ENCODE peak calls at places on chromosomes 13 and 19, in eight cellular contexts. One of them, this sample, is unnamed.

GRCh38 chr19:16527971-16528521 is 14.2 kb downstream of the CHERP start:
- DNase-seq in AG10803: no peak
- DNase-seq in psoas muscle: no peak
- DNase-seq in AG04450: no peak
- DNase-seq in WERI-Rb-1: peak; percentile 55
- DNase-seq in A673: peak; percentile 42
- DNase-seq in choroid plexus epithelial cell: peak; percentile 40
- DNase-seq in tibial nerve: no peak
- DNase-seq in this sample: no peak

GRCh38 chr19:58566989-58567388 is 6.1 kb downstream of the MZF1 start:
- DNase-seq in AG10803: no peak
- DNase-seq in psoas muscle: no peak
- DNase-seq in AG04450: no peak
- DNase-seq in WERI-Rb-1: no peak
- DNase-seq in A673: no peak
- DNase-seq in choroid plexus epithelial cell: no peak
- DNase-seq in tibial nerve: peak; percentile 8
- DNase-seq in this sample: no peak

GRCh38 chr13:43132228-43132627 is 108.8 kb downstream of the DNAJC15 start:
- DNase-seq in AG10803: no peak
- DNase-seq in psoas muscle: no peak
- DNase-seq in AG04450: no peak
- DNase-seq in WERI-Rb-1: peak; percentile 32
- DNase-seq in A673: peak; percentile 34
- DNase-seq in choroid plexus epithelial cell: peak; percentile 78
- DNase-seq in tibial nerve: no peak
- DNase-seq in this sample: no peak

GRCh38 chr19:1624458-1624857 is 19.2 kb upstream of the UQCR11 start:
- DNase-seq in AG10803: peak; percentile 39
- DNase-seq in psoas muscle: peak; percentile 69
- DNase-seq in AG04450: no peak
- DNase-seq in WERI-Rb-1: peak; percentile 88
- DNase-seq in A673: peak; percentile 92
- DNase-seq in choroid plexus epithelial cell: peak; percentile 70
- DNase-seq in tibial nerve: no peak
- DNase-seq in this sample: no peak

GRCh38 chr19:49338691-49339363 is 3.6 kb downstream of the CD37 start:
- DNase-seq in AG10803: no peak
- DNase-seq in psoas muscle: peak; percentile 72
- DNase-seq in AG04450: no peak
- DNase-seq in WERI-Rb-1: peak; percentile 28
- DNase-seq in A673: peak; percentile 87
- DNase-seq in choroid plexus epithelial cell: peak; percentile 66
- DNase-seq in tibial nerve: peak; percentile 29
- DNase-seq in this sample: peak; percentile 93

GRCh38 chr19:7852851-7853759 is 21.1 kb downstream of the PRR36 start:
- DNase-seq in AG10803: peak; percentile 29
- DNase-seq in psoas muscle: peak; percentile 79
- DNase-seq in AG04450: no peak
- DNase-seq in WERI-Rb-1: peak; percentile 92
- DNase-seq in A673: peak; percentile 73
- DNase-seq in choroid plexus epithelial cell: peak; percentile 65
- DNase-seq in tibial nerve: no peak
- DNase-seq in this sample: peak; percentile 97

GRCh38 chr13:105530468-105530867 is 1005.0 kb downstream of the EFNB2 start:
- DNase-seq in AG10803: no peak
- DNase-seq in psoas muscle: no peak
- DNase-seq in AG04450: no peak
- DNase-seq in WERI-Rb-1: no peak
- DNase-seq in A673: no peak
- DNase-seq in choroid plexus epithelial cell: no peak
- DNase-seq in tibial nerve: no peak
- DNase-seq in this sample: no peak

GRCh38 chr13:32905864-32906180 is 110.4 kb upstream of the KL start:
- DNase-seq in AG10803: peak; percentile 32
- DNase-seq in psoas muscle: no peak
- DNase-seq in AG04450: no peak
- DNase-seq in WERI-Rb-1: no peak
- DNase-seq in A673: no peak
- DNase-seq in choroid plexus epithelial cell: peak; percentile 68
- DNase-seq in tibial nerve: no peak
- DNase-seq in this sample: no peak

GRCh38 chr19:14416743-14417214 is 2.4 kb downstream of the DDX39A start:
- DNase-seq in AG10803: peak; percentile 62
- DNase-seq in psoas muscle: no peak
- DNase-seq in AG04450: no peak
- DNase-seq in WERI-Rb-1: no peak
- DNase-seq in A673: peak; percentile 48
- DNase-seq in choroid plexus epithelial cell: no peak
- DNase-seq in tibial nerve: no peak
- DNase-seq in this sample: no peak

GRCh38 chr13:77868717-77869116 is 49.9 kb downstream of the EDNRB start:
- DNase-seq in AG10803: no peak
- DNase-seq in psoas muscle: no peak
- DNase-seq in AG04450: no peak
- DNase-seq in WERI-Rb-1: no peak
- DNase-seq in A673: peak; percentile 44
- DNase-seq in choroid plexus epithelial cell: peak; percentile 1
- DNase-seq in tibial nerve: no peak
- DNase-seq in this sample: no peak

GRCh38 chr13:27868639-27869435 is 51.0 kb upstream of the PDX1 start:
- DNase-seq in AG10803: peak; percentile 6
- DNase-seq in psoas muscle: no peak
- DNase-seq in AG04450: no peak
- DNase-seq in WERI-Rb-1: no peak
- DNase-seq in A673: peak; percentile 15
- DNase-seq in choroid plexus epithelial cell: peak; percentile 36
- DNase-seq in tibial nerve: no peak
- DNase-seq in this sample: no peak

GRCh38 chr19:722553-723101 is 13.9 kb downstream of the PALM start:
- DNase-seq in AG10803: no peak
- DNase-seq in psoas muscle: peak; percentile 70
- DNase-seq in AG04450: no peak
- DNase-seq in WERI-Rb-1: no peak
- DNase-seq in A673: no peak
- DNase-seq in choroid plexus epithelial cell: no peak
- DNase-seq in tibial nerve: no peak
- DNase-seq in this sample: no peak

GRCh38 chr13:104678161-104678560 is 1611.9 kb upstream of the SLC10A2 start:
- DNase-seq in AG10803: no peak
- DNase-seq in psoas muscle: no peak
- DNase-seq in AG04450: no peak
- DNase-seq in WERI-Rb-1: no peak
- DNase-seq in A673: no peak
- DNase-seq in choroid plexus epithelial cell: no peak
- DNase-seq in tibial nerve: no peak
- DNase-seq in this sample: no peak

GRCh38 chr13:46010148-46010547 is 42.4 kb downstream of the ZC3H13 start:
- DNase-seq in AG10803: peak; percentile 4
- DNase-seq in psoas muscle: no peak
- DNase-seq in AG04450: no peak
- DNase-seq in WERI-Rb-1: no peak
- DNase-seq in A673: peak; percentile 68
- DNase-seq in choroid plexus epithelial cell: peak; percentile 32
- DNase-seq in tibial nerve: no peak
- DNase-seq in this sample: no peak

GRCh38 chr19:42352216-42352892 is 26.9 kb downstream of the MEGF8 start:
- DNase-seq in AG10803: peak; percentile 15
- DNase-seq in psoas muscle: no peak
- DNase-seq in AG04450: no peak
- DNase-seq in WERI-Rb-1: no peak
- DNase-seq in A673: peak; percentile 29
- DNase-seq in choroid plexus epithelial cell: peak; percentile 20
- DNase-seq in tibial nerve: no peak
- DNase-seq in this sample: peak; percentile 42

DNA sequence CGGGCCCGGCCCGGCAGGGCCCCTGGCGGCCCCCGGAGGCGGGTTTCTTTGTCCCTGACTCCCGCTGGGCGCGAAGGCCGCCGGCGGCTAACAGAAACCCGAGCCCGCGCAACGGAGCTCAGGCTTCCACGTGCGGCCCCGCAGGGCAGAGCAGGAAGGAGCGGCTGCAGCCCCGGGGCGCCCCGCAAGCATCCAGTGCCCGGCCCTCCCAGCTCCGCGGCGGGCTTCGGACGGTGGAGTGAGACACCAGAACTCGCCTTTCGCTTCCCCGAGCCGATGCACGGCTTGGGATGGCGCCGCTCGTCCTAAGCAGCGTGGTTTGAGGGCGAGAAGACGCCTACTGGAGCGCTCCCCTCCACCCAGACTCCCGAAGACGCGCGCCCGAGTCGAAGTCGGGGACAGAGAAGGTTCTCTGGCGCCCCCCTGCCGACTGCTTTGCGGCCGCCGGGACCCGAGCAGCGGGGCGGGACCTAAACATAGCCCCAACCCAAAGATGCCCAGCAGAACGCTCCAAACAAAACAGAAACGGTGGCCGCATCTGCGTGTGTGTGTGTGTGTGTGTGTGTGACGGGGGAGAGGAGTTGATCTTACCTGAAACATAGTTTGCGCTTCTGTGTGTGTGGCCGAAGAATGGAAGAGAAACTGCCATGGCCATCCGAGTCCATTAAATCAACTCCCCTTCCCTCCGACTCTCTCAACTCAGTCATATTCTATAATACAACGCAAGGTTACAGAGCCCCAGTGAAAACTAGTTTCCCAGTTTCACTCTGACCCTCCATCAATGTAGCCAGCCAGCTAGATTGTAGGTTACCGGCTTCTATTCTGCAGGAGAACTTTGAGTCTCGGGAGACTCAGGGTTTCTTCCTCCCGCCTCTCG is 629 bp upstream of the FGF9 start:
- DNase-seq in AG10803: peak; percentile 38
- DNase-seq in psoas muscle: peak; percentile 66
- DNase-seq in AG04450: no peak
- DNase-seq in WERI-Rb-1: peak; percentile 40
- DNase-seq in A673: peak; percentile 61
- DNase-seq in choroid plexus epithelial cell: peak; percentile 37
- DNase-seq in tibial nerve: no peak
- DNase-seq in this sample: peak; percentile 33
- TF ChIP-seq CTCF in AG10803: no peak
- TF ChIP-seq CTCF in psoas muscle: no peak
- TF ChIP-seq CTCF in AG04450: peak; percentile 24
- TF ChIP-seq CTCF in WERI-Rb-1: peak; percentile 12
- TF ChIP-seq CTCF in A673: peak; percentile 30
- TF ChIP-seq CTCF in choroid plexus epithelial cell: no peak
- TF ChIP-seq CTCF in tibial nerve: no peak
- TF ChIP-seq CTCF in this sample: no peak

GRCh38 chr13:82657471-82657870 is 1224.8 kb downstream of the SLITRK1 start:
- DNase-seq in AG10803: no peak
- DNase-seq in psoas muscle: no peak
- DNase-seq in AG04450: no peak
- DNase-seq in WERI-Rb-1: no peak
- DNase-seq in A673: no peak
- DNase-seq in choroid plexus epithelial cell: no peak
- DNase-seq in tibial nerve: no peak
- DNase-seq in this sample: no peak

GRCh38 chr13:82661126-82661525 is 1221.1 kb downstream of the SLITRK1 start:
- DNase-seq in AG10803: no peak
- DNase-seq in psoas muscle: no peak
- DNase-seq in AG04450: no peak
- DNase-seq in WERI-Rb-1: no peak
- DNase-seq in A673: no peak
- DNase-seq in choroid plexus epithelial cell: no peak
- DNase-seq in tibial nerve: no peak
- DNase-seq in this sample: no peak

GRCh38 chr13:82654143-82654542 is 1228.1 kb downstream of the SLITRK1 start:
- DNase-seq in AG10803: no peak
- DNase-seq in psoas muscle: no peak
- DNase-seq in AG04450: no peak
- DNase-seq in WERI-Rb-1: no peak
- DNase-seq in A673: no peak
- DNase-seq in choroid plexus epithelial cell: no peak
- DNase-seq in tibial nerve: no peak
- DNase-seq in this sample: no peak

GRCh38 chr13:82654851-82655517 is 1227.3 kb downstream of the SLITRK1 start:
- DNase-seq in AG10803: peak; percentile 73
- DNase-seq in psoas muscle: peak; percentile 86
- DNase-seq in AG04450: peak; percentile 56
- DNase-seq in WERI-Rb-1: no peak
- DNase-seq in A673: no peak
- DNase-seq in choroid plexus epithelial cell: peak; percentile 92
- DNase-seq in tibial nerve: peak; percentile 74
- DNase-seq in this sample: no peak

GRCh38 chr13:82655518-82655855 is 1226.8 kb downstream of the SLITRK1 start:
- DNase-seq in AG10803: no peak
- DNase-seq in psoas muscle: no peak
- DNase-seq in AG04450: peak; percentile 15
- DNase-seq in WERI-Rb-1: no peak
- DNase-seq in A673: no peak
- DNase-seq in choroid plexus epithelial cell: peak; percentile 66
- DNase-seq in tibial nerve: no peak
- DNase-seq in this sample: no peak
- TF ChIP-seq CTCF in AG10803: no peak
- TF ChIP-seq CTCF in psoas muscle: no peak
- TF ChIP-seq CTCF in AG04450: peak; percentile 9
- TF ChIP-seq CTCF in WERI-Rb-1: no peak
- TF ChIP-seq CTCF in A673: no peak
- TF ChIP-seq CTCF in choroid plexus epithelial cell: no peak
- TF ChIP-seq CTCF in tibial nerve: no peak
- TF ChIP-seq CTCF in this sample: no peak

GRCh38 chr19:29014857-29015436 is 198.0 kb downstream of the UQCRFS1 start:
- DNase-seq in AG10803: peak; percentile 25
- DNase-seq in psoas muscle: no peak
- DNase-seq in AG04450: no peak
- DNase-seq in WERI-Rb-1: no peak
- DNase-seq in A673: no peak
- DNase-seq in choroid plexus epithelial cell: no peak
- DNase-seq in tibial nerve: no peak
- DNase-seq in this sample: no peak
- TF ChIP-seq CTCF in AG10803: peak; percentile 38
- TF ChIP-seq CTCF in psoas muscle: no peak
- TF ChIP-seq CTCF in AG04450: no peak
- TF ChIP-seq CTCF in WERI-Rb-1: no peak
- TF ChIP-seq CTCF in A673: no peak
- TF ChIP-seq CTCF in choroid plexus epithelial cell: no peak
- TF ChIP-seq CTCF in tibial nerve: no peak
- TF ChIP-seq CTCF in this sample: no peak

GRCh38 chr19:32268381-32268780 is 77.0 kb upstream of the ZNF507 start:
- DNase-seq in AG10803: no peak
- DNase-seq in psoas muscle: no peak
- DNase-seq in AG04450: no peak
- DNase-seq in WERI-Rb-1: no peak
- DNase-seq in A673: peak; percentile 92
- DNase-seq in choroid plexus epithelial cell: no peak
- DNase-seq in tibial nerve: no peak
- DNase-seq in this sample: no peak

GRCh38 chr19:32269831-32270230 is 75.6 kb upstream of the ZNF507 start:
- DNase-seq in AG10803: no peak
- DNase-seq in psoas muscle: no peak
- DNase-seq in AG04450: no peak
- DNase-seq in WERI-Rb-1: no peak
- DNase-seq in A673: no peak
- DNase-seq in choroid plexus epithelial cell: no peak
- DNase-seq in tibial nerve: no peak
- DNase-seq in this sample: no peak

DNA sequence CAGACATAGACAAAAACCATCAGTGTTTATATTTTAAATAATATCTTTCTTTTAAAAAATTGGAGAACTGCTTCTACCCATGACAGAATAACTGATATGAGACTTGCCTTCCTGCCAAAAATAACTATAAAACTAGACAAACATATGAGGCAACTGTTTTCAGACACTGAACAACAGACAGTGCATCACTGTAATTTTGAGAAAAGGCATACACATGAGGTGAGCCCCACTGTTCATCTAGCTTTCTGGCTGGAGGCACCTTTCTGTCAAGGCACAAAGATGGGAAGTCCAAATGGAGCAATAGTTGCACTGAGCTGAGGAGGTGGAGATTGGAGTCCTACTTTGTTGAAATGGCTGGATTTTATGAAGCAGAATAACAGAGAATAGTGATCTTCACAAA is 71.9 kb upstream of the ZNF507 start:
- DNase-seq in AG10803: no peak
- DNase-seq in psoas muscle: no peak
- DNase-seq in AG04450: no peak
- DNase-seq in WERI-Rb-1: no peak
- DNase-seq in A673: no peak
- DNase-seq in choroid plexus epithelial cell: no peak
- DNase-seq in tibial nerve: no peak
- DNase-seq in this sample: no peak
- TF ChIP-seq CTCF in AG10803: no peak
- TF ChIP-seq CTCF in psoas muscle: no peak
- TF ChIP-seq CTCF in AG04450: no peak
- TF ChIP-seq CTCF in WERI-Rb-1: no peak
- TF ChIP-seq CTCF in A673: no peak
- TF ChIP-seq CTCF in choroid plexus epithelial cell: no peak
- TF ChIP-seq CTCF in tibial nerve: no peak
- TF ChIP-seq CTCF in this sample: no peak

This sample was measured in pancreas.